ENCODE peak calls at places on chromosome 12, in four cellular contexts. One of them, this sample, is unnamed.

GRCh38 chr12:13342971-13343370 is 146.4 kb downstream of the EMP1 start:
- DNase-seq in astrocyte: peak; percentile 42
- DNase-seq in neuronal stem cell: no peak
- DNase-seq in endothelial cell of umbilical vein: no peak
- DNase-seq in this sample: no peak

GRCh38 chr12:57619434-57620244 is 8.4 kb downstream of the ARHGEF25 start:
- DNase-seq in astrocyte: no peak
- DNase-seq in endothelial cell of umbilical vein: no peak
- DNase-seq in neuronal stem cell: no peak
- DNase-seq in this sample: no peak

GRCh38 chr12:130202201-130202600 is 39.9 kb downstream of the FZD10 start:
- DNase-seq in endothelial cell of umbilical vein: no peak
- DNase-seq in astrocyte: no peak
- DNase-seq in neuronal stem cell: no peak
- DNase-seq in this sample: no peak

GRCh38 chr12:101697930-101698781 is 716 bp downstream of the CHPT1 start:
- DNase-seq in endothelial cell of umbilical vein: peak; percentile 46
- DNase-seq in astrocyte: peak; percentile 26
- DNase-seq in neuronal stem cell: peak; percentile 42
- DNase-seq in this sample: peak; percentile 22

GRCh38 chr12:51922762-51923505 is 15.6 kb downstream of the ACVRL1 start:
- DNase-seq in astrocyte: peak; percentile 20
- DNase-seq in neuronal stem cell: no peak
- DNase-seq in endothelial cell of umbilical vein: peak; percentile 56
- DNase-seq in this sample: no peak

GRCh38 chr12:85273411-85274075 is 6.5 kb upstream of the ALX1 start:
- DNase-seq in neuronal stem cell: peak; percentile 39
- DNase-seq in endothelial cell of umbilical vein: peak; percentile 31
- DNase-seq in astrocyte: no peak
- DNase-seq in this sample: no peak

GRCh38 chr12:90060031-90060430 is 351.4 kb upstream of the ATP2B1 start:
- DNase-seq in neuronal stem cell: no peak
- DNase-seq in astrocyte: no peak
- DNase-seq in endothelial cell of umbilical vein: peak; percentile 20
- DNase-seq in this sample: no peak

GRCh38 chr12:19572920-19573558 is 133.7 kb downstream of the AEBP2 start:
- DNase-seq in astrocyte: peak; percentile 47
- DNase-seq in neuronal stem cell: no peak
- DNase-seq in endothelial cell of umbilical vein: peak; percentile 69
- DNase-seq in this sample: peak; percentile 45

GRCh38 chr12:12214635-12215131 is 52.2 kb downstream of the LRP6 start:
- DNase-seq in astrocyte: peak; percentile 41
- DNase-seq in endothelial cell of umbilical vein: peak; percentile 39
- DNase-seq in neuronal stem cell: no peak
- DNase-seq in this sample: peak; percentile 24

GRCh38 chr12:1629338-1630080 is 478 bp downstream of the WNT5B start:
- DNase-seq in astrocyte: no peak
- DNase-seq in endothelial cell of umbilical vein: no peak
- DNase-seq in neuronal stem cell: peak; percentile 20
- DNase-seq in this sample: peak; percentile 32

GRCh38 chr12:17062296-17063061 is 456.5 kb upstream of the LMO3 start:
- DNase-seq in endothelial cell of umbilical vein: no peak
- DNase-seq in neuronal stem cell: no peak
- DNase-seq in astrocyte: no peak
- DNase-seq in this sample: no peak

GRCh38 chr12:24389394-24389793 is 439.9 kb upstream of the SOX5 start:
- DNase-seq in neuronal stem cell: no peak
- DNase-seq in astrocyte: no peak
- DNase-seq in endothelial cell of umbilical vein: no peak
- DNase-seq in this sample: no peak

GRCh38 chr12:11947218-11947617 is 123.5 kb upstream of the BCL2L14 start:
- DNase-seq in neuronal stem cell: no peak
- DNase-seq in endothelial cell of umbilical vein: no peak
- DNase-seq in astrocyte: no peak
- DNase-seq in this sample: no peak

GRCh38 chr12:112239881-112240280 is 114.5 kb downstream of the TRAFD1 start:
- DNase-seq in neuronal stem cell: no peak
- DNase-seq in endothelial cell of umbilical vein: no peak
- DNase-seq in astrocyte: no peak
- DNase-seq in this sample: no peak

GRCh38 chr12:26298785-26299621 is 103.6 kb downstream of the SSPN start:
- DNase-seq in endothelial cell of umbilical vein: peak; percentile 80
- DNase-seq in neuronal stem cell: no peak
- DNase-seq in astrocyte: peak; percentile 88
- DNase-seq in this sample: no peak

GRCh38 chr12:111361073-111361716 is 7.7 kb downstream of the PHETA1 start:
- DNase-seq in astrocyte: no peak
- DNase-seq in neuronal stem cell: no peak
- DNase-seq in endothelial cell of umbilical vein: no peak
- DNase-seq in this sample: no peak

GRCh38 chr12:132657004-132657727 is 30.0 kb downstream of the POLE start:
- DNase-seq in endothelial cell of umbilical vein: no peak
- DNase-seq in neuronal stem cell: no peak
- DNase-seq in astrocyte: no peak
- DNase-seq in this sample: no peak

GRCh38 chr12:125544979-125545378 is 479.7 kb downstream of the AACS start:
- DNase-seq in endothelial cell of umbilical vein: no peak
- DNase-seq in neuronal stem cell: no peak
- DNase-seq in astrocyte: no peak
- DNase-seq in this sample: no peak

GRCh38 chr12:52372216-52373154 is 5.2 kb upstream of the KRT85 start:
- DNase-seq in endothelial cell of umbilical vein: peak; percentile 73
- DNase-seq in astrocyte: peak; percentile 73
- DNase-seq in neuronal stem cell: peak; percentile 68
- DNase-seq in this sample: peak; percentile 53

GRCh38 chr12:120425797-120426196 is 12.1 kb upstream of the COX6A1 start:
- DNase-seq in astrocyte: no peak
- DNase-seq in neuronal stem cell: no peak
- DNase-seq in endothelial cell of umbilical vein: no peak
- DNase-seq in this sample: no peak

GRCh38 chr12:65940744-65941143 is 116.5 kb downstream of the HMGA2 start:
- DNase-seq in neuronal stem cell: no peak
- DNase-seq in astrocyte: no peak
- DNase-seq in endothelial cell of umbilical vein: no peak
- DNase-seq in this sample: no peak

GRCh38 chr12:65944637-65945036 is 120.4 kb downstream of the HMGA2 start:
- DNase-seq in neuronal stem cell: no peak
- DNase-seq in endothelial cell of umbilical vein: no peak
- DNase-seq in astrocyte: no peak
- DNase-seq in this sample: no peak

GRCh38 chr12:65943388-65944137 is 119.3 kb downstream of the HMGA2 start:
- DNase-seq in neuronal stem cell: no peak
- DNase-seq in endothelial cell of umbilical vein: no peak
- DNase-seq in astrocyte: no peak
- DNase-seq in this sample: no peak

GRCh38 chr12:65938807-65939206 is 114.5 kb downstream of the HMGA2 start:
- DNase-seq in neuronal stem cell: no peak
- DNase-seq in astrocyte: no peak
- DNase-seq in endothelial cell of umbilical vein: no peak
- DNase-seq in this sample: no peak

GRCh38 chr12:65941388-65941787 is 117.1 kb downstream of the HMGA2 start:
- DNase-seq in endothelial cell of umbilical vein: peak; percentile 79
- DNase-seq in astrocyte: peak; percentile 96
- DNase-seq in neuronal stem cell: no peak
- DNase-seq in this sample: no peak
- H3K4me2 ChIP-seq in endothelial cell of umbilical vein: peak overlapping the region; percentile 23
- H3K4me2 ChIP-seq in astrocyte: peak overlapping the region; percentile 69
- H3K4me2 ChIP-seq in neuronal stem cell: no peak overlapping the region
- H3K4me2 ChIP-seq in this sample: no peak overlapping the region

GRCh38 chr12:14630793-14631192 is 63.1 kb upstream of the PLBD1 start:
- DNase-seq in neuronal stem cell: no peak
- DNase-seq in endothelial cell of umbilical vein: no peak
- DNase-seq in astrocyte: no peak
- DNase-seq in this sample: no peak
- H3K4me2 ChIP-seq in neuronal stem cell: no peak overlapping the region
- H3K4me2 ChIP-seq in endothelial cell of umbilical vein: no peak overlapping the region
- H3K4me2 ChIP-seq in astrocyte: no peak overlapping the region
- H3K4me2 ChIP-seq in this sample: no peak overlapping the region

DNA sequence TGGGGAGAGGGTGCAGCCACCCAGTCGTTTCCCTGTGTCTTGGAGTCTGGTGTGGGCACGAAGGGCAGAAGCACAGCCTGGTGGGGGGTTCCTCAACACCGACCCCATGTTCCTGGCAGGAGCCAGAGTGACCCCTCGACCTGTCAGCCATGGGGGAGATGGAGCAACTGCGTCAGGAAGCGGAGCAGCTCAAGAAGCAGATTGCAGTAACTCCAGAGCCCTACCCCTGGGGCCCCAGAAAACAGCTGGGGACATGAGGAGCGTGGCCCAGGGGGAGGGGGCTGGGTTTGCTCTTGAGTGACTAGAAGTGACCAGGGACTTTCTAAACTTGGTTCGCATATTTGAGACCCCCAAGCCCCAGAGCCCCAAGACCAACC is 402 bp downstream of the GNB3 start:
- DNase-seq in neuronal stem cell: no peak
- DNase-seq in astrocyte: no peak
- DNase-seq in endothelial cell of umbilical vein: no peak
- DNase-seq in this sample: no peak
- H3K4me2 ChIP-seq in neuronal stem cell: no peak overlapping the region
- H3K4me2 ChIP-seq in astrocyte: no peak overlapping the region
- H3K4me2 ChIP-seq in endothelial cell of umbilical vein: no peak overlapping the region
- H3K4me2 ChIP-seq in this sample: no peak overlapping the region

GRCh38 chr12:123142948-123143752 is 7.7 kb downstream of the PITPNM2 start:
- DNase-seq in astrocyte: peak; percentile 41
- DNase-seq in neuronal stem cell: no peak
- DNase-seq in endothelial cell of umbilical vein: no peak
- DNase-seq in this sample: peak; percentile 66
- H3K4me2 ChIP-seq in astrocyte: peak overlapping the region; percentile 70
- H3K4me2 ChIP-seq in neuronal stem cell: no peak overlapping the region
- H3K4me2 ChIP-seq in endothelial cell of umbilical vein: no peak overlapping the region
- H3K4me2 ChIP-seq in this sample: peak overlapping the region; percentile 94

This sample was measured in HepG2.